ENCODE peak calls at places on chromosome 4, in five cellular contexts. V is lung, G is A549, A is fibroblast of lung, T is HFFc6. C is an unnamed sample.

GRCh38 chr4:165522049-165522448 is 143.2 kb downstream of the CPE start:
- DNase-seq in V (no peak), T (no peak), A (no peak), G (no peak), C (no peak)

GRCh38 chr4:117575850-117576249 is 458.4 kb upstream of the NDST3 start:
- DNase-seq in G (no peak), V (no peak), T (no peak), A (no peak), C (no peak)

GRCh38 chr4:7370038-7370437 is 64.7 kb downstream of the PSAPL1 start:
- DNase-seq in T (no peak), G (no peak), A (no peak), V (no peak), C (no peak)

GRCh38 chr4:153465145-153465544 is 1.0 kb upstream of the TMEM131L start:
- DNase-seq in V (no peak), T (no peak), G (no peak), A (peak; percentile 31), C (no peak)

GRCh38 chr4:89898304-89898716 is 3.7 kb downstream of the MMRN1 start:
- DNase-seq in A (no peak), T (no peak), G (no peak), V (no peak), C (no peak)

GRCh38 chr4:22999419-22999818 is 306.7 kb downstream of the GBA3 start:
- DNase-seq in T (no peak), A (peak; percentile 24), V (no peak), G (peak; percentile 6), C (no peak)

GRCh38 chr4:123046096-123046495 is 123.7 kb upstream of the NUDT6 start:
- DNase-seq in G (no peak), V (no peak), T (no peak), A (no peak), C (no peak)

GRCh38 chr4:42610941-42611340 is 46.0 kb downstream of the ATP8A1 start:
- DNase-seq in A (no peak), G (no peak), V (no peak), T (no peak), C (no peak)

GRCh38 chr4:125096662-125097061 is 218.1 kb upstream of the FAT4 start:
- DNase-seq in A (no peak), T (no peak), V (no peak), G (no peak), C (no peak)

GRCh38 chr4:105551968-105552746 is at the start of gene ARHGEF38:
- DNase-seq in G (peak; percentile 10), A (peak; percentile 2), V (peak; percentile 56), T (peak; percentile 1), C (no peak)

GRCh38 chr4:80335554-80336358 is at the start of gene CFAP299:
- DNase-seq in T (peak; percentile 88), A (peak; percentile 86), G (peak; percentile 77), V (peak; percentile 88), C (peak; percentile 18)

GRCh38 chr4:80307183-80307735 is 28.3 kb upstream of the CFAP299 start:
- DNase-seq in V (no peak), A (no peak), T (no peak), G (no peak), C (no peak)

GRCh38 chr4:86283341-86283740 is 76.5 kb downstream of the MAPK10 start:
- DNase-seq in V (no peak), G (no peak), T (no peak), A (no peak), C (no peak)

GRCh38 chr4:135948797-135949196 is 1583.5 kb downstream of the PCDH18 start:
- DNase-seq in G (no peak), T (no peak), V (no peak), A (no peak), C (no peak)

GRCh38 chr4:136012250-136012649 is 1520.0 kb downstream of the PCDH18 start:
- DNase-seq in G (no peak), A (peak; percentile 28), V (no peak), T (no peak), C (no peak)

GRCh38 chr4:149987330-149987751 is 90.9 kb upstream of the DCLK2 start:
- DNase-seq in T (no peak), G (no peak), V (no peak), A (peak; percentile 22), C (no peak)

GRCh38 chr4:13244342-13244905 is 239.7 kb downstream of the RAB28 start:
- DNase-seq in T (no peak), V (no peak), A (no peak), G (no peak), C (no peak)

GRCh38 chr4:83390965-83391364 is 56.3 kb upstream of the HPSE start:
- DNase-seq in T (no peak), V (no peak), G (no peak), A (no peak), C (no peak)

GRCh38 chr4:2799971-2800690 is 7.2 kb downstream of the SH3BP2 start:
- DNase-seq in G (no peak), T (no peak), A (no peak), V (no peak), C (no peak)

GRCh38 chr4:158863296-158863695 is 94.5 kb downstream of the FNIP2 start:
- DNase-seq in T (no peak), V (no peak), A (no peak), G (no peak), C (no peak)

GRCh38 chr4:46844325-46844917 is 64.6 kb downstream of the COX7B2 start:
- DNase-seq in G (peak; percentile 46), V (no peak), A (peak; percentile 61), T (peak; percentile 17), C (no peak)

GRCh38 chr4:89413518-89413917 is 105.9 kb upstream of the GPRIN3 start:
- DNase-seq in V (no peak), T (no peak), A (no peak), G (no peak), C (no peak)

GRCh38 chr4:76607266-76607799 is 172.3 kb downstream of the SHROOM3 start:
- DNase-seq in V (no peak), G (no peak), T (peak; percentile 88), A (no peak), C (no peak)

GRCh38 chr4:147791870-147792269 is 60.0 kb downstream of the ARHGAP10 start:
- DNase-seq in A (no peak), G (no peak), V (no peak), T (no peak), C (no peak)

GRCh38 chr4:128639586-128640270 is 169.8 kb upstream of the JADE1 start:
- DNase-seq in G (no peak), T (no peak), V (no peak), A (peak; percentile 16), C (no peak)

GRCh38 chr4:140260227-140260626 is 106.2 kb upstream of the MAML3 start:
- DNase-seq in V (no peak), T (peak; percentile 82), A (peak; percentile 87), G (peak; percentile 34), C (no peak)

DNA sequence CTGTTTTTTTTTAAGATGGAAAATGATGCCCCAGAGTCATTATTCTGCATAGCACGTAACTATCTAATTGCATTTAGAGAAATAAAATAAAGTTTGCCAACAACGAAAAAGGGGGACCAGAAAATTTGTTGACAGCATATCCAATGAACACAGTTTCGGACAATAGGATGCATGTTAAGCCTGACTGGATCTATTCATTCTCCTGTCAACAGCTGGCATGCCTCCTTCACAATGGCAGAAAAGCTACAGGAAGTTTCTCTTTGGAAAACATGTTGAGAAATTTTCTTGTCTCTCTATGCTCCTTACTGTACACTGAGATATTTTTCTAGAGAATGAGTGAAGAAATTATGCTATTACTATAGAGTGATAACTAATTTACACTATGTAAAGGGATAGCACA is 262.5 kb downstream of the GRID2 start:
- DNase-seq in G (no peak), V (no peak), A (no peak), T (no peak), C (no peak)
- TF ChIP-seq CTCF in G (no peak), V (no peak), A (no peak), T (no peak), C (no peak)

GRCh38 chr4:52976523-52977230 is 114.6 kb downstream of the RASL11B start:
- DNase-seq in A (no peak), G (no peak), V (no peak), T (no peak), C (no peak)

GRCh38 chr4:52979020-52979419 is 116.9 kb downstream of the RASL11B start:
- DNase-seq in V (no peak), A (peak; percentile 24), G (no peak), T (no peak), C (no peak)

GRCh38 chr4:52982246-52982950 is 120.3 kb downstream of the RASL11B start:
- DNase-seq in A (peak; percentile 80), V (no peak), G (peak; percentile 28), T (peak; percentile 50), C (no peak)

GRCh38 chr4:52977252-52977651 is 115.1 kb downstream of the RASL11B start:
- DNase-seq in A (no peak), G (no peak), V (no peak), T (no peak), C (no peak)

GRCh38 chr4:52979821-52980590 is 117.9 kb downstream of the RASL11B start:
- DNase-seq in A (no peak), T (no peak), G (no peak), V (no peak), C (no peak)
- TF ChIP-seq CTCF in A (no peak), T (no peak), G (no peak), V (no peak), C (no peak)

DNA sequence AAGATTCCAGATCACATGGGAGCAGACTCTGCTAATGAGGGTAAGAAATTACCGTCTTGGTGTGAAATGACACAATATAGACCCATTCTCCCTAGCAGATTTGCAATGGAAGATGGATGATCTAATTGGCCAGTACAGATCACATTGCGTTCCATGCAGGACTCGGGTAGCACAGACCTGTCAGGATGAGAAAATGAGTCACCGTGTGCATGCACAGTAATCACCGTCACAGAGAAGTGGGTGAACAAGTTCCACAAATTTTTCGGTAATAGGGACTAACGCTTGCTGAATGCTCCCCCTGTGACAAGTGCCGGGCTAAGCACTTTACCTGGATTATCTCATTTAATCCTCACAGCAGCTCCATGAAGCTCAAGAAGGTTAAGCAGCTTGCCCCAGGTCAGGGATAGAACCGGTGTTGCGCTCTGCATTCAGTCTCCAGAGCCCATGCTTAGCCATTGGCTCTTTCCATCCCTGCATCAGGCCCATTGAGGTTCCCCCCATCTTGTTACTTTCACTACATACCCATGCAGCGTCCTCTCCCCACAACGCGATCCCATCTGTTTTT is 375.6 kb downstream of the FBXW7 start:
- DNase-seq in G (no peak), T (no peak), A (no peak), V (no peak), C (no peak)
- TF ChIP-seq CTCF in G (no peak), T (no peak), A (no peak), V (no peak), C (no peak)

DNA sequence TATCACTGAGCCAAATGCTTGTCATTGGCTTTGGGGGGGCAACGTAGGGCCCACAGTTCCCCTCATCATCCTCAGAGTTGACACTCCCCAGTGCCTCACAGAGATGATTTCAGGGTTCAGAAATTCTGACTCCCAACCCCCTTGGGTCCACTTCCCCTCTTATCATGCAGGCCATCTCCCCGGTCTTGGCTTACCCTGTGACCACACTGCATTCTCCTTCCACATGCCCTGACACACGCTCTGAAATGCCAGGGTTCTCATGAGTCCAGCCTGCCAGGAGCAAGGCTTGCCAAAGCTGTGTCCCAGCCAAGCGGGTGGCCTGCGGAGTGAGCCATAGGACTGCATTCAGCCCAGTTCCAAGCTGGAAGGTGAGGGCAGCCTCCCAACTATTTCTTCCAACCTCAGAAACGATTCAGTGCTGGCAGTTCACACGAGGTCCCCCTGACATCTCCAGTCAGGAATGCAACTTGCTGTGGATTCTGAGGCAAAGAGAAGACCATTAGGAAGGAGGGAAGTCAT is 101.2 kb downstream of the SMIM20 start:
- DNase-seq in G (no peak), T (peak; percentile 99), V (no peak), A (peak; percentile 89), C (no peak)
- TF ChIP-seq CTCF in G (no peak), T (no peak), V (no peak), A (no peak), C (no peak)

GRCh38 chr4:163392328-163392727 is 48.6 kb downstream of the NPY5R start:
- DNase-seq in G (no peak), V (no peak), T (no peak), A (no peak), C (no peak)
- TF ChIP-seq CTCF in G (no peak), V (no peak), T (no peak), A (no peak), C (no peak)